ENCODE peak calls at places on chromosomes 4 and X, in five cellular contexts. F is AG09319, C is GM04504, R is ureter, T is T-cell. V is an unnamed sample.

GRCh38 chrX:11190745-11191510 is 79.8 kb downstream of the HCCS start:
- DNase-seq in F (no peak), C (no peak), R (no peak), T (no peak), V (no peak)

GRCh38 chrX:2928127-2928582 is 984 bp downstream of the ARSD start:
- DNase-seq in F (peak), C (peak), R (peak), T (no peak), V (no peak)

GRCh38 chr4:163108614-163109013 is 58.1 kb downstream of the NAF1 start:
- DNase-seq in F (no peak), C (no peak), R (no peak), T (no peak), V (no peak)

GRCh38 chr4:121818215-121818614 is 5.5 kb downstream of the CCNA2 start:
- DNase-seq in F (no peak), C (no peak), R (no peak), T (no peak), V (no peak)

GRCh38 chrX:24928114-24928513 is 87.7 kb downstream of the ARX start:
- DNase-seq in F (no peak), C (no peak), R (no peak), T (no peak), V (no peak)

GRCh38 chrX:40474205-40474626 is 106.6 kb upstream of the ATP6AP2 start:
- DNase-seq in F (no peak), C (no peak), R (no peak), T (no peak), V (no peak)

GRCh38 chr4:113433536-113434246 is 327.8 kb downstream of the CAMK2D start:
- DNase-seq in F (no peak), C (no peak), R (no peak), T (no peak), V (no peak)

GRCh38 chr4:180060159-180060889 is 2182.9 kb upstream of the TENM3 start:
- DNase-seq in F (no peak), C (no peak), R (no peak), T (no peak), V (no peak)

GRCh38 chr4:139746430-139746829 is 80.8 kb downstream of the MGST2 start:
- DNase-seq in F (no peak), C (no peak), R (no peak), T (no peak), V (no peak)

GRCh38 chr4:172995161-172995560 is 173.4 kb upstream of the GALNT7 start:
- DNase-seq in F (no peak), C (no peak), R (no peak), T (no peak), V (no peak)

GRCh38 chr4:110211007-110211769 is 12.8 kb upstream of the ELOVL6 start:
- DNase-seq in F (no peak), C (peak), R (no peak), T (peak), V (no peak)

GRCh38 chrX:39577976-39578962 is 519.5 kb downstream of the BCOR start:
- DNase-seq in F (no peak), C (no peak), R (no peak), T (peak), V (no peak)

GRCh38 chr4:6516762-6517161 is 44.3 kb upstream of the PPP2R2C start:
- DNase-seq in F (no peak), C (no peak), R (no peak), T (no peak), V (no peak)

GRCh38 chr4:44771789-44772188 is 45.4 kb upstream of the GNPDA2 start:
- DNase-seq in F (no peak), C (no peak), R (no peak), T (no peak), V (no peak)

GRCh38 chrX:27728291-27728690 is 79.5 kb upstream of the MAGEB10 start:
- DNase-seq in F (no peak), C (no peak), R (no peak), T (no peak), V (no peak)

GRCh38 chr4:82792912-82793649 is 5.5 kb downstream of the SCD5 start:
- DNase-seq in F (no peak), C (no peak), R (no peak), T (no peak), V (no peak)

GRCh38 chrX:48470110-48470832 is at the start of gene SLC38A5:
- DNase-seq in F (no peak), C (no peak), R (no peak), T (no peak), V (no peak)

GRCh38 chr4:78650106-78651021 is 98.8 kb downstream of the ANXA3 start:
- DNase-seq in F (no peak), C (peak), R (no peak), T (no peak), V (no peak)

GRCh38 chrX:350534-351321 is 32.1 kb upstream of the GTPBP6 start:
- DNase-seq in F (no peak), C (no peak), R (no peak), T (no peak), V (no peak)

GRCh38 chr4:105710678-105711077 is 2.1 kb downstream of the GSTCD start:
- DNase-seq in F (no peak), C (no peak), R (no peak), T (no peak), V (no peak)

GRCh38 chr4:10184051-10184450 is 67.5 kb upstream of the WDR1 start:
- DNase-seq in F (no peak), C (no peak), R (no peak), T (no peak), V (no peak)

GRCh38 chr4:165302658-165303057 is 24.8 kb upstream of the MSMO1 start:
- DNase-seq in F (no peak), C (no peak), R (no peak), T (no peak), V (no peak)

GRCh38 chrX:16067886-16068515 is 55.4 kb upstream of the GRPR start:
- DNase-seq in F (no peak), C (no peak), R (no peak), T (no peak), V (no peak)

GRCh38 chr4:71050809-71051208 is 57.4 kb downstream of the DCK start:
- DNase-seq in F (no peak), C (no peak), R (no peak), T (no peak), V (no peak)

GRCh38 chr4:66169341-66169740 is 499.1 kb upstream of the EPHA5 start:
- DNase-seq in F (no peak), C (no peak), R (no peak), T (no peak), V (no peak)

GRCh38 chrX:84186603-84187358 is 1.2 kb downstream of the RPS6KA6 start:
- DNase-seq in F (no peak), C (no peak), R (no peak), T (no peak), V (no peak)

GRCh38 chr4:11496313-11496956 is 67.7 kb upstream of the HS3ST1 start:
- DNase-seq in F (no peak), C (no peak), R (no peak), T (no peak), V (no peak)

GRCh38 chr4:103493450-103494159 is 226.2 kb downstream of the TACR3 start:
- DNase-seq in F (no peak), C (no peak), R (no peak), T (no peak), V (no peak)

GRCh38 chr4:106062452-106062875 is 167.2 kb downstream of the NPNT start:
- DNase-seq in F (peak), C (peak), R (no peak), T (no peak), V (no peak)

GRCh38 chr4:47531241-47531953 is 46.3 kb downstream of the ATP10D start:
- DNase-seq in F (no peak), C (no peak), R (peak), T (peak), V (peak)

GRCh38 chr4:145775406-145775805 is 95.5 kb downstream of the C4orf51 start:
- DNase-seq in F (no peak), C (no peak), R (no peak), T (no peak), V (no peak)

GRCh38 chr4:24856586-24856985 is 56.3 kb downstream of the CCDC149 start:
- DNase-seq in F (no peak), C (no peak), R (no peak), T (no peak), V (no peak)

GRCh38 chr4:40550900-40551546 is 78.6 kb downstream of the RBM47 start:
- DNase-seq in F (peak), C (no peak), R (no peak), T (peak), V (peak)

GRCh38 chrX:14964500-14964899 is 91.3 kb downstream of the MOSPD2 start:
- DNase-seq in F (no peak), C (peak), R (no peak), T (no peak), V (no peak)

GRCh38 chr4:5963611-5964010 is 54.6 kb downstream of the C4orf50 start:
- DNase-seq in F (no peak), C (no peak), R (no peak), T (no peak), V (no peak)

GRCh38 chr4:94758141-94758699 is 465 bp downstream of the BMPR1B start:
- DNase-seq in F (no peak), C (no peak), R (peak), T (no peak), V (no peak)

GRCh38 chr4:152849350-152849749 is 69.6 kb downstream of the ARFIP1 start:
- DNase-seq in F (no peak), C (no peak), R (no peak), T (no peak), V (no peak)

GRCh38 chr4:75916091-75916661 is 13.9 kb upstream of the PPEF2 start:
- DNase-seq in F (peak), C (no peak), R (no peak), T (no peak), V (peak)